ENCODE peak calls at places on chromosomes 11 and 22, in eight cellular contexts. P is Caco-2, O is SK-N-SH, W is nephron progenitor cell, L is endothelial cell, J is ovary, N is cardiac fibroblast, Q is brain microvascular endothelial cell. C is an unnamed sample.
A peak's percentile ranks its signal among the peaks of the same experiment; 100 is the strongest.

GRCh38 chr11:20049231-20049630 is 111.0 kb downstream of the DBX1 start:
- DNase-seq in Q (no peak), N (peak; percentile 50), P (no peak), W (no peak), O (no peak), L (no peak), J (no peak), C (no peak)

GRCh38 chr11:1918436-1919315 is 827 bp upstream of the TNNT3 start:
- DNase-seq in O (peak; percentile 38), W (no peak), P (no peak), J (no peak), N (no peak), L (no peak), Q (no peak), C (no peak)

GRCh38 chr11:119337581-119338317 is 2.9 kb downstream of the C1QTNF5 start:
- DNase-seq in L (no peak), O (peak; percentile 74), Q (no peak), P (no peak), J (no peak), W (peak; percentile 50), N (peak; percentile 60), C (no peak)

GRCh38 chr11:112398798-112399197 is 138.1 kb upstream of the PLET1 start:
- DNase-seq in Q (no peak), J (no peak), P (no peak), W (no peak), L (no peak), N (no peak), O (no peak), C (no peak)

GRCh38 chr11:1307998-1308744 is 1.3 kb downstream of the TOLLIP start:
- DNase-seq in Q (no peak), O (peak; percentile 14), L (no peak), P (no peak), N (no peak), W (no peak), J (no peak), C (no peak)

GRCh38 chr22:27760474-27760873 is 41.1 kb downstream of the MN1 start:
- DNase-seq in N (no peak), J (no peak), W (no peak), L (no peak), P (no peak), Q (no peak), O (no peak), C (no peak)

GRCh38 chr11:133928628-133929059 is 28.1 kb downstream of the IGSF9B start:
- DNase-seq in P (no peak), O (peak; percentile 81), W (no peak), J (no peak), L (no peak), N (peak; percentile 68), Q (no peak), C (no peak)

GRCh38 chr11:37841016-37841415 is 1243.0 kb upstream of the RAG2 start:
- DNase-seq in W (no peak), P (peak; percentile 76), O (no peak), L (no peak), J (no peak), N (no peak), Q (peak; percentile 3), C (no peak)

GRCh38 chr11:31805037-31805628 is 6.0 kb downstream of the PAX6 start:
- DNase-seq in J (no peak), P (no peak), N (no peak), Q (no peak), W (peak; percentile 40), O (peak; percentile 43), L (no peak), C (peak; percentile 31)

GRCh38 chr22:25762147-25762546 is 20.2 kb downstream of the MYO18B start:
- DNase-seq in Q (no peak), N (no peak), L (no peak), O (no peak), J (no peak), W (no peak), P (peak; percentile 65), C (no peak)

GRCh38 chr22:20642668-20643179 is 131.2 kb upstream of the SERPIND1 start:
- DNase-seq in N (no peak), P (no peak), O (no peak), L (no peak), W (no peak), Q (no peak), J (no peak), C (no peak)

GRCh38 chr22:46791201-46791731 is 28.8 kb downstream of the TBC1D22A start:
- DNase-seq in L (no peak), Q (peak; percentile 75), J (peak; percentile 70), O (no peak), W (no peak), N (peak; percentile 27), P (peak; percentile 20), C (no peak)

GRCh38 chr11:102293873-102294601 is 23.2 kb upstream of the BIRC3 start:
- DNase-seq in N (peak; percentile 74), L (no peak), J (no peak), Q (peak; percentile 39), W (no peak), P (no peak), O (no peak), C (no peak)

GRCh38 chr11:88229303-88229702 is 54.1 kb upstream of the RAB38 start:
- DNase-seq in J (no peak), W (no peak), L (no peak), P (no peak), O (no peak), N (no peak), Q (no peak), C (no peak)

GRCh38 chr11:27317751-27318150 is 45.3 kb downstream of the CCDC34 start:
- DNase-seq in L (no peak), N (peak; percentile 25), Q (peak; percentile 76), P (no peak), W (no peak), J (no peak), O (no peak), C (no peak)

GRCh38 chr11:72585762-72586590 is 88.2 kb downstream of the PDE2A start:
- DNase-seq in W (peak; percentile 72), O (peak; percentile 89), P (peak; percentile 75), L (peak; percentile 75), Q (peak; percentile 50), J (peak; percentile 75), N (peak; percentile 71), C (peak; percentile 69)

GRCh38 chr11:125315088-125315740 is 150.7 kb downstream of the PKNOX2 start:
- DNase-seq in L (no peak), Q (peak; percentile 11), N (peak; percentile 70), O (peak; percentile 60), W (no peak), P (peak; percentile 31), J (peak; percentile 73), C (no peak)

GRCh38 chr22:33576205-33576604 is 344.1 kb downstream of the LARGE1 start:
- DNase-seq in Q (no peak), L (no peak), P (no peak), J (no peak), W (no peak), O (no peak), N (no peak), C (no peak)

GRCh38 chr22:33582822-33583400 is 337.4 kb downstream of the LARGE1 start:
- DNase-seq in O (no peak), J (no peak), W (no peak), L (no peak), P (no peak), N (no peak), Q (no peak), C (no peak)

GRCh38 chr22:33578752-33579151 is 341.5 kb downstream of the LARGE1 start:
- DNase-seq in Q (no peak), P (no peak), J (no peak), W (no peak), L (no peak), N (no peak), O (no peak), C (no peak)

GRCh38 chr22:33577862-33578411 is 342.3 kb downstream of the LARGE1 start:
- DNase-seq in P (no peak), N (no peak), W (no peak), O (peak; percentile 37), J (no peak), Q (no peak), L (no peak), C (no peak)

GRCh38 chr22:33579448-33580093 is 340.7 kb downstream of the LARGE1 start:
- DNase-seq in W (peak; percentile 69), L (peak; percentile 85), P (peak; percentile 77), O (peak; percentile 67), N (peak; percentile 50), J (peak; percentile 33), Q (peak; percentile 58), C (peak; percentile 77)
- TF ChIP-seq CTCF in W (peak; percentile 76), L (peak; percentile 92), P (peak; percentile 92), O (peak; percentile 55), N (peak; percentile 96), J (peak; percentile 33), Q (peak; percentile 97), C (peak; percentile 84)

DNA sequence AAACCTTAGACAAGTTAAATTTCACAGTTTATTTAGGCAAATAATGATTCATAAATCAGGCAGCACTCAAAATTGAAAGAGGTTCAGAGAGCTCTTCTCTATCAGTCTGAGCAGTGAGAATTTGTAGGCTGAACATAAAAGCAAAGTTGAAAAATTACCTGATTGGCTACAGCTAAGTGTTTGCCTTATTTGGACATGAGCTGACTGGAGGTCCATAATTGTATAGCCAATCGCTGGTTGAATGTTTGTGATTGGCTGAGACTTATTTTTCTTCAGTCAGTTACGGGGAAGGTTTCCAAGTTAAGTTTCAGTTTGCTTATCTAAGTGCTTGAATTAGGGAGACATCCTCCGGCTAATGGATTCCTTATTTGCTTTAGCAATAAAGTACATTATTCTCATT is 527.5 kb downstream of the CNTN5 start:
- DNase-seq in O (no peak), N (peak; percentile 22), P (no peak), J (no peak), W (no peak), L (no peak), Q (no peak), C (no peak)
- TF ChIP-seq CTCF in O (no peak), N (no peak), P (no peak), J (no peak), W (no peak), L (no peak), Q (no peak), C (no peak)

GRCh38 chr11:94567181-94567670 is at the start of gene PIWIL4:
- DNase-seq in O (no peak), J (no peak), L (no peak), W (no peak), Q (no peak), N (no peak), P (no peak), C (no peak)

GRCh38 chr11:94563848-94564442 is 3.2 kb upstream of the PIWIL4 start:
- DNase-seq in O (no peak), J (no peak), N (no peak), Q (no peak), W (no peak), P (peak; percentile 51), L (no peak), C (no peak)

GRCh38 chr11:94558468-94558867 is 8.7 kb upstream of the PIWIL4 start:
- DNase-seq in L (no peak), Q (no peak), W (no peak), J (no peak), O (no peak), N (no peak), P (no peak), C (no peak)

GRCh38 chr11:94558932-94559331 is 8.2 kb upstream of the PIWIL4 start:
- DNase-seq in W (no peak), L (no peak), J (no peak), Q (no peak), N (no peak), P (no peak), O (no peak), C (no peak)

GRCh38 chr11:94563176-94563847 is 3.9 kb upstream of the PIWIL4 start:
- DNase-seq in J (no peak), Q (peak; percentile 59), O (no peak), L (no peak), W (no peak), P (no peak), N (peak; percentile 73), C (no peak)
- TF ChIP-seq CTCF in J (no peak), Q (peak; percentile 58), O (peak; percentile 60), L (no peak), W (no peak), P (peak; percentile 14), N (peak; percentile 44), C (no peak)

GRCh38 chr22:45554040-45554406 is 51.3 kb downstream of the FBLN1 start:
- DNase-seq in Q (no peak), P (no peak), L (no peak), O (peak; percentile 59), N (no peak), W (no peak), J (peak; percentile 64), C (no peak)
- TF ChIP-seq CTCF in Q (no peak), P (no peak), L (peak; percentile 8), O (no peak), N (no peak), W (peak; percentile 34), J (no peak), C (peak; percentile 11)